ENCODE peak calls at places on chromosomes 6 and 20, in four cellular contexts. Z, W, R and I are unnamed samples.

GRCh38 chr6:110528930-110529325 is 52.5 kb upstream of the SLC22A16 start:
- DNase-seq in Z (no peak), W (peak), R (no peak), I (no peak)

GRCh38 chr6:69622230-69622629 is 174.6 kb downstream of the LMBRD1 start:
- DNase-seq in Z (no peak), W (no peak), R (no peak), I (no peak)

GRCh38 chr6:122712093-122712863 is 67.2 kb upstream of the FABP7 start:
- DNase-seq in Z (no peak), W (no peak), R (peak), I (no peak)

GRCh38 chr20:38165089-38165965 is at the start of gene TGM2:
- DNase-seq in Z (peak), W (peak), R (peak), I (peak)

GRCh38 chr6:148989585-148989984 is 242.8 kb downstream of the UST start:
- DNase-seq in Z (no peak), W (no peak), R (no peak), I (no peak)

GRCh38 chr6:15398657-15399287 is 152.9 kb downstream of the JARID2 start:
- DNase-seq in Z (no peak), W (no peak), R (no peak), I (no peak)

GRCh38 chr20:50478162-50479036 is 31.8 kb upstream of the PTPN1 start:
- DNase-seq in Z (peak), W (peak), R (peak), I (peak)

GRCh38 chr6:164021589-164022290 is 607.2 kb downstream of the QKI start:
- DNase-seq in Z (peak), W (no peak), R (no peak), I (no peak)

GRCh38 chr6:19991176-19991575 is 154.0 kb downstream of the ID4 start:
- DNase-seq in Z (no peak), W (no peak), R (no peak), I (no peak)

GRCh38 chr6:49082611-49083010 is 380.4 kb downstream of the MMUT start:
- DNase-seq in Z (no peak), W (no peak), R (no peak), I (no peak)

GRCh38 chr6:42937548-42938427 is 8.5 kb downstream of the CNPY3 start:
- DNase-seq in Z (no peak), W (no peak), R (no peak), I (no peak)

GRCh38 chr20:40265872-40266533 is 423.0 kb downstream of the MAFB start:
- DNase-seq in Z (peak), W (no peak), R (no peak), I (peak)

GRCh38 chr20:51452091-51452613 is 90.4 kb downstream of the NFATC2 start:
- DNase-seq in Z (no peak), W (no peak), R (no peak), I (no peak)

GRCh38 chr6:13920584-13920983 is 4.2 kb upstream of the RNF182 start:
- DNase-seq in Z (no peak), W (no peak), R (no peak), I (no peak)

GRCh38 chr20:64065973-64066341 is 3.0 kb downstream of the TCEA2 start:
- DNase-seq in Z (no peak), W (no peak), R (peak), I (peak)

GRCh38 chr6:54335871-54336270 is 27.6 kb downstream of the TINAG start:
- DNase-seq in Z (peak), W (no peak), R (no peak), I (no peak)

GRCh38 chr6:142193621-142194020 is 46.6 kb downstream of the VTA1 start:
- DNase-seq in Z (no peak), W (no peak), R (no peak), I (no peak)

GRCh38 chr6:14380421-14380820 is 262.8 kb downstream of the CD83 start:
- DNase-seq in Z (no peak), W (peak), R (no peak), I (peak)

GRCh38 chr6:147154454-147154853 is 49.8 kb upstream of the STXBP5 start:
- DNase-seq in Z (no peak), W (no peak), R (no peak), I (no peak)

GRCh38 chr20:57265649-57266250 is 691 bp downstream of the BMP7 start:
- DNase-seq in Z (peak), W (peak), R (no peak), I (peak)

GRCh38 chr6:26126394-26127221 is 39.4 kb downstream of the HFE start:
- DNase-seq in Z (no peak), W (no peak), R (no peak), I (no peak)

GRCh38 chr6:45132059-45132458 is 196.1 kb upstream of the RUNX2 start:
- DNase-seq in Z (no peak), W (no peak), R (no peak), I (no peak)

GRCh38 chr6:7073810-7074525 is 33.8 kb upstream of the RREB1 start:
- DNase-seq in Z (no peak), W (no peak), R (no peak), I (no peak)

GRCh38 chr6:34196116-34196832 is 40.4 kb upstream of the HMGA1 start:
- DNase-seq in Z (peak), W (peak), R (peak), I (peak)

GRCh38 chr20:32359633-32360332 is 1.7 kb downstream of the ASXL1 start:
- DNase-seq in Z (peak), W (no peak), R (no peak), I (no peak)

GRCh38 chr20:62405108-62405980 is 1.7 kb downstream of the CABLES2 start:
- DNase-seq in Z (peak), W (no peak), R (no peak), I (peak)

GRCh38 chr6:146191166-146191565 is 162.3 kb downstream of the GRM1 start:
- DNase-seq in Z (no peak), W (no peak), R (no peak), I (no peak)

GRCh38 chr20:50568549-50568942 is 58.4 kb downstream of the PTPN1 start:
- DNase-seq in Z (no peak), W (no peak), R (no peak), I (no peak)

GRCh38 chr20:54108817-54109216 is 38.4 kb upstream of the BCAS1 start:
- DNase-seq in Z (no peak), W (no peak), R (no peak), I (no peak)

GRCh38 chr6:7143161-7143974 is 35.6 kb downstream of the RREB1 start:
- DNase-seq in Z (no peak), W (no peak), R (peak), I (no peak)

GRCh38 chr6:40550096-40550731 is 37.0 kb downstream of the LRFN2 start:
- DNase-seq in Z (peak), W (no peak), R (peak), I (no peak)

GRCh38 chr20:37615507-37616425 is 78.1 kb upstream of the CTNNBL1 start:
- DNase-seq in Z (peak), W (peak), R (peak), I (peak)

GRCh38 chr20:50003253-50003656 is 20.5 kb downstream of the SNAI1 start:
- DNase-seq in Z (no peak), W (no peak), R (no peak), I (no peak)

GRCh38 chr6:112618796-112619195 is 271.7 kb downstream of the RFPL4B start:
- DNase-seq in Z (peak), W (no peak), R (no peak), I (peak)
- TF ChIP-seq CTCF in Z (peak), W (peak), R (peak), I (no peak)

DNA sequence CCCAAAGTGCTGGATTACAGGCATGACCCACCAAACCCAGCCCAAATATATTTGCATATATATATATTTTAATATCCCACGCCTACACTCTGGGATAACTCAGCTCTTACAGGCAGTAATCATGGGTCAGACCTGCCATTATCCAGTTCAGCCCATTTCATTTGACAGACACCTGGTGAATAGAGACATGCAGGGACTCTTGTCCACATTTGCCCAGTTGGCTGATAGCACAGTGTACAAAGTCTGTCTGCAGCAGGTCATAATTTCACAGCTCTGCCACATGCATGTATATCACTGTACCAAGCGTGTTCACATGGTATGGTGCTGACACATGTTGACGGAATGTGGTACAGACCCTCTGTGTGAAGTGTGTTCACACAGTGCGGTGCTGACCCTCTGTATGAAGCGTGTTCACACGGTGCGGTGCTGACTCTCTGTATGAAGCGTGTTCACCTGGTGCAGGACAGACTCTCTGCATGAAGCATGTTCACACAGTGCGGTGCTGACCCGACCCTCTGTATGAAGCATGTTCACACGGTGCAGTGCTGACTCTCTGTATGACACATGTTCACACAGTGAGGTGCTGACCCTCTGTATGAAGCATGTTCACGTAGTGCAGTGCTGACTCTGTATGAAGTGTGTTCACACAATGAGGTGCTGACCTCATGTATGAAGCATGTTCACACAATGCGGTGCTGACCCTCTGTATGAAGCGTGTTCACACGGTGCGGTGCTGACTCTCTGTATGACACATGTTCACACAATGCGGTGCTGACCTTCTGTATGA is 10.3 kb upstream of the SERPINB1 start:
- DNase-seq in Z (no peak), W (no peak), R (no peak), I (no peak)
- TF ChIP-seq TEAD4 in Z (no peak), W (no peak), R (no peak), I (no peak)

GRCh38 chr6:64983108-64983507 is 723.9 kb downstream of the EYS start:
- DNase-seq in Z (no peak), W (no peak), R (no peak), I (no peak)
- TF ChIP-seq CTCF in Z (no peak), W (no peak), R (no peak), I (no peak)

DNA sequence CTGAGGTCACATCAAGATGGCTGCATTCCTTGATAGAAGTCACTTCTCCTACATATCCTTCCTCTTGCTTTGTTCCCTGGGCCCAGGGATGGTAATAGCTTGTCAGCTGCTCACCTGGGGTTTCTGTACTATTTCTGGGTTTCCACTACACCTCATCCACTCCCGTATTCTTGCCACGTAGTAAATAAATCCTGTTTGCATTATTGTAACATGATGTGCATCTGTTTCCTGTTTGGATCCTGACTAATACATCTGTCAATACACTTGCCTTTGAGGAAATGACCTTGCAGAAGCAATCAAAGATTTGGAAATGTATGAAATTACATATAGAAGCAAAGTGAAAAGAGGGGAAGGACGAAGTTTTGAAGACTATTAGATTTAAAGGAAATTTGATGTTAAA is 619.0 kb downstream of the PHF3 start:
- DNase-seq in Z (no peak), W (no peak), R (no peak), I (no peak)
- TF ChIP-seq TEAD4 in Z (no peak), W (no peak), R (no peak), I (no peak)